ENCODE peak calls at places on chromosomes 6 and 20, in eight cellular contexts. U, T, X, S, Z, P, K and B are unnamed samples.

GRCh38 chr6:125904871-125905270 is 51.7 kb upstream of the HINT3 start:
- DNase-seq in K (no peak), X (no peak), T (no peak), Z (peak; percentile 54), P (no peak), S (no peak), U (no peak), B (no peak)

GRCh38 chr20:49479785-49480184 is 2.7 kb downstream of the KCNB1 start:
- DNase-seq in P (no peak), S (no peak), K (no peak), U (no peak), X (no peak), T (no peak), Z (no peak), B (no peak)

GRCh38 chr6:66970373-66970772 is 1263.3 kb upstream of the EYS start:
- DNase-seq in T (no peak), K (no peak), P (no peak), X (no peak), S (no peak), U (no peak), Z (no peak), B (no peak)

GRCh38 chr20:54107600-54108393 is 37.4 kb upstream of the BCAS1 start:
- DNase-seq in S (no peak), X (no peak), T (no peak), K (no peak), P (no peak), Z (no peak), U (no peak), B (no peak)

GRCh38 chr20:48658198-48658476 is 169.7 kb downstream of the PREX1 start:
- DNase-seq in S (no peak), K (no peak), U (no peak), P (no peak), T (no peak), X (no peak), Z (no peak), B (no peak)

GRCh38 chr20:51457281-51457932 is 85.1 kb downstream of the NFATC2 start:
- DNase-seq in T (peak; percentile 78), U (peak; percentile 82), S (peak; percentile 82), X (peak; percentile 86), K (no peak), P (no peak), Z (no peak), B (peak; percentile 86)

GRCh38 chr20:24489631-24490260 is 20.3 kb downstream of the SYNDIG1 start:
- DNase-seq in Z (no peak), S (no peak), U (no peak), P (no peak), X (peak; percentile 49), K (no peak), T (no peak), B (no peak)

GRCh38 chr6:57013501-57013900 is 33.0 kb upstream of the KIAA1586 start:
- DNase-seq in P (no peak), K (no peak), T (peak; percentile 91), U (peak; percentile 71), S (peak; percentile 81), X (no peak), Z (no peak), B (no peak)

GRCh38 chr6:139644821-139645220 is 270.4 kb upstream of the CITED2 start:
- DNase-seq in Z (no peak), U (peak; percentile 69), K (no peak), P (no peak), X (no peak), S (peak; percentile 77), T (peak; percentile 16), B (no peak)

GRCh38 chr6:143337201-143337949 is 113.1 kb downstream of the ADAT2 start:
- DNase-seq in X (peak; percentile 75), Z (peak; percentile 39), T (no peak), P (no peak), U (peak; percentile 32), K (peak; percentile 52), S (no peak), B (peak; percentile 75)

GRCh38 chr6:162964703-162965140 is 236.9 kb downstream of the PACRG start:
- DNase-seq in K (no peak), X (no peak), P (no peak), U (peak; percentile 98), S (peak; percentile 93), Z (no peak), T (peak; percentile 100), B (peak; percentile 67)

GRCh38 chr6:113495521-113495920 is 361.6 kb upstream of the MARCKS start:
- DNase-seq in Z (no peak), P (no peak), X (no peak), S (peak; percentile 25), U (peak; percentile 58), K (no peak), T (peak; percentile 78), B (no peak)

GRCh38 chr20:57272883-57273282 is 6.4 kb upstream of the BMP7 start:
- DNase-seq in T (no peak), S (no peak), Z (no peak), X (no peak), P (no peak), K (no peak), U (no peak), B (no peak)

DNA sequence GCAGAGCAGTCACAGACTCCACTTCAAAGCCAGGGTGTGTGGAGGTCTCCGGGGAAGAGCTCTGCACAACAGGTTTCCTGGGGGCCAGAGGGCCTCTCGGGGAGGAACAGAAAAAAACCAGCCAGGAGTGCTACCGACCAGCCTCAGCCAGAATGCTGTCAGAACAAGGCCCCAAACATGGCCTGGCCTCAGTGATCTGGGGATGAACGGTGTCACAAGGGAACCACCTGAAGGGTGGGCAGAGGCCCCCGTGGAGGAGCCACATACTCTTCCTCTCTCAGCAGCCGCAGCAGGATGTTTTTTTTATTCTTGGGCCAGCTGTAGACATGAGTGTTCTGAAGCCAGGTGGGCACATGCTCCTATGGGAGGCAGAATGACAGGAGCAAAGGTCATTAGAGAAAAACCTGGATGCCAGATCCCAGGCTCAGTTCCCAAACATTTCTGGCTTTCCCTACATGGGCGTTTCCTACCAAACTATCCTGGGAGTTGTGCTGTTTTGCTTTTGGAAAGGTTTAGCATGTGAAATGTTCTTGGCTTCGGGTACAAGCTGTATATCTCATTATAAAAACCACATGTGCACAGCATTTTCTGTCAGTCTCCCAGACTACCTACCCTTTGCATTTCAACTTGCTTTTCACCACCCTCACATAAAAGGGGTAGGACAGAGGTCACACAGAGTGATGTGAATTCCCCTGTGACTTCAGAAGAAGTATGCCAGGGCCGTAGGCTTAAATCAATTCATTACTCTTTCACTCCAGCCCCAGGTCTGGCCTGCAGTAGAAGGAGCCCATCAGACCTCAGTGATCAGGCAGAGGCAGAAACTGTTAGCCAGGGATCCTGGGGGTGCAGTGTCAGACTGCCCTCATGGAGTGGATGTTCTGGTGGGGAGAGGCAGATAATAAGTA is 46.2 kb downstream of the TRAF3IP2 start:
- DNase-seq in P (no peak), K (no peak), X (no peak), U (peak; percentile 66), S (peak; percentile 86), T (peak; percentile 47), Z (peak; percentile 24), B (peak; percentile 60)
- H3K4me3 ChIP-seq in P (no peak overlapping the region), K (no peak overlapping the region), X (no peak overlapping the region), U (no peak overlapping the region), S (no peak overlapping the region), T (no peak overlapping the region), Z (no peak overlapping the region), B (no peak overlapping the region)

DNA sequence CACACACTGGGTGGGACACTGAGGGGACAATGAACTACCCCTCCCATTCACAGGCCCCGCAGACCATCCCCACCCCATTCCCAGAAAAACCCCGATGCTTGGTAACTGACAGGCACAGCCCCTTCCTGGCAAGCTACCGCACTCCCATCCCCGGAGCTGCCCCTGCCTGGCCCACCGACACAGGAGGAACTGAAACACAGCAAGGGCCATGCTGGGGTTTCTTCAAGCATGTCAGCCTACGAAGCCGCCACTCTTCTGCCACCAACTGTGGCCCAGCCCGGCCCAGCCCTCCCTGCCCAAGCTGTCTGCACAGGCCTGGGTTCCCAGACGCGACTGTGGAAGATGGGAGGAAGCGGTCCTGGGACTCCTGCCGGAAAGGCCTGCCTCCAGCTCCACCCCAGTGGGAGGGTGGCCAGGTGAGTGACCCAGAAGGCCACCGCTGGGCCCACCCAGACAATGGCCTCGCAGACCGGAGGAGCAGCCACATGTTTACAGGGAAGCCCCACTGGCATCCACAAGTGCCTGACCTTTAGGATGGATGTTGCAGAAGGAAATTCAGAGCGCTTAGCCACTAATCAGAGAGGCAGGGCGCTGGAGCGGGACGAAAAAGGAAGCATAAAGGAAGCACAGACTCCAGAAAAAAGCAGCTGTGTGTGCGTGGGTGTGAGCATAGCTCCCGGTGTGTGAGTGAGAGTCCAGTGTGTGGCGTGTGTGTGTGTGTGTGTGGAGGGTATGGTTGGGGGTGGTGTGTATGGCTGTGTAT is 91.5 kb downstream of the PRND start:
- DNase-seq in P (no peak), Z (peak; percentile 24), S (no peak), U (peak; percentile 32), K (no peak), X (no peak), T (no peak), B (peak; percentile 77)
- H3K4me3 ChIP-seq in P (no peak overlapping the region), Z (peak overlapping the region; percentile 80), S (no peak overlapping the region), U (no peak overlapping the region), K (peak overlapping the region; percentile 45), X (no peak overlapping the region), T (no peak overlapping the region), B (no peak overlapping the region)

GRCh38 chr20:32458837-32459220 is 100.7 kb downstream of the ASXL1 start:
- DNase-seq in Z (no peak), S (no peak), T (no peak), P (no peak), U (no peak), X (no peak), K (no peak), B (peak; percentile 57)

GRCh38 chr20:32458061-32458836 is 100.1 kb downstream of the ASXL1 start:
- DNase-seq in P (no peak), K (no peak), X (no peak), U (no peak), Z (no peak), S (no peak), T (no peak), B (peak; percentile 48)

GRCh38 chr20:32456869-32457421 is 98.8 kb downstream of the ASXL1 start:
- DNase-seq in S (peak; percentile 81), K (no peak), X (peak; percentile 86), U (peak; percentile 68), T (no peak), P (no peak), Z (no peak), B (no peak)

GRCh38 chr20:32455901-32456701 is 98.0 kb downstream of the ASXL1 start:
- DNase-seq in U (no peak), X (no peak), S (no peak), P (no peak), K (no peak), T (no peak), Z (no peak), B (peak; percentile 60)

DNA sequence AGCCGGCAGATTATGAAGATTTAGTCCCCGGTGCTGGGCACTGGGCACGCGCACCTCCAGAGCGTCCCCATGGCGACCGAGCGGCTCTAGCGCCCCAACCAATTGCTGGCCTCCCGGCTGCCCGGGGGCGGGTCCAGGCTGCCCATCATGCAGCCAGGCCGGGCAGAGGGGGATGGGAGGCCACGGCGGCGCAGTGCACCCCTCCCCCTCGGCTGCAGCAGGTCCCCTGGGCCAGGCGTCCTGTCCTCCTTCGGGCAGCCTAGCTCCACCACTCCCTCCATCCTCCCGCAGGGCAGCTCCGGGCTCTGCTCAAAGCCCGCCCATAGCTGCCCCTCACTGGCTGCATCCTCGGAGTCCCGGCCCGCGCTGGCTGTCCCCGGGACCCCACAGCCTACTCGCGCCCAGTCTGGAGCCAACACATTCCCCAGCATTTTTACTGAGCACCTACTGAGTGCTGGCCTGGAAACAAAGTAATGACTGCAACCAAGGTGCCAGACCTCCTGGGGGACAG is 99.4 kb downstream of the ASXL1 start:
- DNase-seq in P (no peak), U (peak; percentile 75), Z (no peak), S (peak; percentile 82), X (peak; percentile 86), K (peak; percentile 70), T (peak; percentile 74), B (peak; percentile 73)
- H3K4me3 ChIP-seq in P (peak overlapping the region; percentile 60), U (peak overlapping the region; percentile 38), Z (no peak overlapping the region), S (peak overlapping the region; percentile 37), X (peak overlapping the region; percentile 14), K (peak overlapping the region; percentile 45), T (peak overlapping the region; percentile 54), B (peak overlapping the region; percentile 48)

GRCh38 chr6:37256692-37257319 is 766 bp upstream of the TBC1D22B start:
- DNase-seq in S (no peak), K (no peak), X (no peak), P (no peak), T (peak; percentile 44), U (peak; percentile 38), Z (no peak), B (no peak)
- H3K4me3 ChIP-seq in S (peak overlapping the region; percentile 99), K (peak overlapping the region; percentile 84), X (no peak overlapping the region), P (peak overlapping the region; percentile 90), T (peak overlapping the region; percentile 95), U (no peak overlapping the region), Z (peak overlapping the region; percentile 64), B (peak overlapping the region; percentile 87)